ENCODE peak calls at places on chromosomes 16 and 17, in seven cellular contexts. X is left ventricle myocardium superior; Y is activated naive CD8-positive, alpha-beta T cell treated with anti-CD3 and anti-CD28 coated beads, Interleukin-2, amount 10 ng/mL, durations not matched to agents 7 days and 5 days; Q is progenitor cell of endocrine pancreas; T is ureter; U is NCI-H748 treated with DMSO at 0.1 percent for 48 hours; F is activated B cell treated with CpG ODN at 0.5 μM for 24 hours. E is an unnamed sample.

GRCh38 chr17:66466933-66467367 is 164.5 kb downstream of the PRKCA start:
- DNase-seq in X (no peak), Y (no peak), Q (no peak), T (no peak), U (no peak), F (no peak), E (no peak)

GRCh38 chr17:80964859-80965580 is 26.6 kb upstream of the CHMP6 start:
- DNase-seq in X (no peak), Y (no peak), Q (no peak), T (no peak), U (no peak), F (no peak), E (no peak)

GRCh38 chr16:24036614-24037013 is 200.8 kb downstream of the PRKCB start:
- DNase-seq in X (no peak), Y (no peak), Q (peak; percentile 31), T (no peak), U (peak; percentile 23), F (no peak), E (peak; percentile 62)

GRCh38 chr17:752620-753219 is 656 bp upstream of the GEMIN4 start:
- DNase-seq in X (peak; percentile 82), Y (no peak), Q (no peak), T (peak; percentile 76), U (peak; percentile 35), F (no peak), E (peak; percentile 61)

GRCh38 chr17:9350083-9350482 is 225.5 kb downstream of the STX8 start:
- DNase-seq in X (no peak), Y (no peak), Q (no peak), T (no peak), U (no peak), F (no peak), E (no peak)

GRCh38 chr17:45248132-45248936 is 13.6 kb downstream of the SPATA32 start:
- DNase-seq in X (peak; percentile 58), Y (peak; percentile 84), Q (no peak), T (no peak), U (peak; percentile 7), F (peak; percentile 63), E (peak; percentile 82)

GRCh38 chr17:21174719-21175118 is 39.2 kb downstream of the TMEM11 start:
- DNase-seq in X (no peak), Y (no peak), Q (no peak), T (peak; percentile 51), U (no peak), F (no peak), E (no peak)

GRCh38 chr16:75111514-75112280 is 4.9 kb downstream of the LDHD start:
- DNase-seq in X (peak; percentile 53), Y (no peak), Q (no peak), T (no peak), U (no peak), F (no peak), E (no peak)

GRCh38 chr17:48596735-48597491 is 3.3 kb upstream of the HOXB5 start:
- DNase-seq in X (no peak), Y (no peak), Q (no peak), T (no peak), U (no peak), F (no peak), E (peak; percentile 44)

GRCh38 chr16:81996664-81997529 is 14.4 kb downstream of the SDR42E1 start:
- DNase-seq in X (no peak), Y (no peak), Q (no peak), T (no peak), U (no peak), F (no peak), E (no peak)

GRCh38 chr16:13305019-13305755 is 403.8 kb downstream of the SHISA9 start:
- DNase-seq in X (no peak), Y (no peak), Q (no peak), T (no peak), U (no peak), F (no peak), E (no peak)

GRCh38 chr17:16381496-16381820 is 567 bp downstream of the UBB start:
- DNase-seq in X (no peak), Y (no peak), Q (no peak), T (no peak), U (peak; percentile 55), F (no peak), E (no peak)

GRCh38 chr16:22071352-22071923 is 20.9 kb upstream of the VWA3A start:
- DNase-seq in X (no peak), Y (no peak), Q (no peak), T (no peak), U (no peak), F (no peak), E (no peak)

E was measured in Peyer's patch.